ENCODE peak calls at places on chromosomes 6 and 20, in six cellular contexts. T, F, G, D, V and O are unnamed samples.

GRCh38 chr6:159988983-159989454 is 20.1 kb downstream of the IGF2R start:
- DNase-seq in T (no peak), F (peak), G (no peak), D (no peak), V (no peak), O (no peak)

GRCh38 chr6:154917941-154918340 is 77.2 kb upstream of the TIAM2 start:
- DNase-seq in T (no peak), F (no peak), G (no peak), D (no peak), V (no peak), O (no peak)

GRCh38 chr6:130129781-130130246 is 92.9 kb downstream of the SAMD3 start:
- DNase-seq in T (no peak), F (peak), G (peak), D (peak), V (no peak), O (no peak)

GRCh38 chr6:16524380-16524707 is 236.9 kb downstream of the ATXN1 start:
- DNase-seq in T (no peak), F (peak), G (no peak), D (no peak), V (no peak), O (no peak)

GRCh38 chr6:2764610-2765165 is 505 bp upstream of the WRNIP1 start:
- DNase-seq in T (peak), F (peak), G (no peak), D (no peak), V (peak), O (peak)

GRCh38 chr6:5403619-5404018 is 142.3 kb downstream of the FARS2 start:
- DNase-seq in T (no peak), F (peak), G (no peak), D (no peak), V (no peak), O (no peak)

GRCh38 chr20:62707981-62708521 is 585 bp upstream of the NTSR1 start:
- DNase-seq in T (no peak), F (no peak), G (no peak), D (no peak), V (no peak), O (no peak)

GRCh38 chr20:57048027-57048869 is 218.2 kb downstream of the BMP7 start:
- DNase-seq in T (no peak), F (peak), G (no peak), D (no peak), V (no peak), O (no peak)

GRCh38 chr20:43913291-43914025 is 1.2 kb upstream of the TOX2 start:
- DNase-seq in T (no peak), F (no peak), G (no peak), D (no peak), V (no peak), O (no peak)